ENCODE peak calls at places on chromosomes 7 and 10, in four cellular contexts. F is GM12891, N is GM12878, K is K562. X is an unnamed sample.

GRCh38 chr10:74208081-74208480 is 57.1 kb downstream of the ADK start:
- DNase-seq in F (no peak), N (no peak), K (no peak), X (no peak)

GRCh38 chr10:120456626-120457430 is at the start of gene PLPP4:
- DNase-seq in F (peak; percentile 38), N (no peak), K (peak; percentile 27), X (no peak)

GRCh38 chr10:53130337-53130736 is 357.8 kb upstream of the MBL2 start:
- DNase-seq in F (no peak), N (no peak), K (no peak), X (no peak)

GRCh38 chr7:33108591-33108930 is 643 bp downstream of the RP9 start:
- DNase-seq in F (no peak), N (no peak), K (no peak), X (peak; percentile 22)

GRCh38 chr10:93071674-93072224 is 1.9 kb upstream of the CYP26A1 start:
- DNase-seq in F (no peak), N (no peak), K (peak; percentile 89), X (no peak)

GRCh38 chr7:121530251-121531174 is 134.4 kb upstream of the FAM3C start:
- DNase-seq in F (peak; percentile 16), N (peak; percentile 99), K (no peak), X (no peak)

GRCh38 chr10:77333610-77334340 is 303.8 kb downstream of the KCNMA1 start:
- DNase-seq in F (no peak), N (no peak), K (no peak), X (no peak)

GRCh38 chr10:8776926-8777625 is 722.6 kb downstream of the GATA3 start:
- DNase-seq in F (no peak), N (no peak), K (no peak), X (no peak)

GRCh38 chr7:122485841-122486240 is 181.3 kb upstream of the FEZF1 start:
- DNase-seq in F (no peak), N (no peak), K (no peak), X (no peak)

GRCh38 chr10:70985824-70986336 is 97.5 kb upstream of the PCBD1 start:
- DNase-seq in F (no peak), N (no peak), K (no peak), X (peak; percentile 11)

GRCh38 chr7:142445019-142445686 is 187.3 kb upstream of the PRSS58 start:
- DNase-seq in F (no peak), N (no peak), K (no peak), X (no peak)

GRCh38 chr10:103353281-103353680 is 2.3 kb upstream of the PCGF6 start:
- DNase-seq in F (no peak), N (no peak), K (no peak), X (no peak)

GRCh38 chr10:99484626-99485581 is 47.8 kb upstream of the NKX2-3 start:
- DNase-seq in F (no peak), N (no peak), K (peak; percentile 24), X (no peak)

GRCh38 chr7:93877742-93878141 is 12.8 kb downstream of the TFPI2 start:
- DNase-seq in F (no peak), N (no peak), K (no peak), X (no peak)

GRCh38 chr10:70893227-70894006 is 5.1 kb upstream of the PCBD1 start:
- DNase-seq in F (no peak), N (no peak), K (no peak), X (no peak)

GRCh38 chr7:12730523-12730922 is 43.1 kb downstream of the ARL4A start:
- DNase-seq in F (no peak), N (no peak), K (no peak), X (no peak)

GRCh38 chr10:62492012-62492869 is 118.1 kb downstream of the ZNF365 start:
- DNase-seq in F (no peak), N (peak; percentile 25), K (no peak), X (peak; percentile 80)

GRCh38 chr10:133357293-133358151 is at the start of gene FUOM:
- DNase-seq in F (peak; percentile 98), N (no peak), K (peak; percentile 88), X (peak; percentile 85)

GRCh38 chr7:134699871-134700270 is 53.2 kb downstream of the BPGM start:
- DNase-seq in F (no peak), N (no peak), K (no peak), X (no peak)

GRCh38 chr10:89367529-89367928 is 10.3 kb upstream of the IFIT1B start:
- DNase-seq in F (no peak), N (peak; percentile 92), K (no peak), X (no peak)

GRCh38 chr7:26704786-26705185 is 159.6 kb downstream of the SKAP2 start:
- DNase-seq in F (no peak), N (no peak), K (no peak), X (no peak)

GRCh38 chr7:111074071-111074771 is 16.7 kb upstream of the LRRN3 start:
- DNase-seq in F (no peak), N (no peak), K (no peak), X (no peak)

GRCh38 chr10:56370217-56371113 is 9.4 kb upstream of the ZWINT start:
- DNase-seq in F (no peak), N (no peak), K (no peak), X (peak; percentile 25)

GRCh38 chr10:106997721-106998120 is 166.8 kb downstream of the SORCS1 start:
- DNase-seq in F (no peak), N (no peak), K (no peak), X (peak; percentile 41)

GRCh38 chr7:42233166-42233565 is 3.8 kb downstream of the GLI3 start:
- DNase-seq in F (no peak), N (no peak), K (no peak), X (no peak)

GRCh38 chr10:3977761-3978160 is 192.8 kb upstream of the KLF6 start:
- DNase-seq in F (no peak), N (no peak), K (no peak), X (no peak)

GRCh38 chr10:34955391-34955790 is 134.8 kb downstream of the CUL2 start:
- DNase-seq in F (no peak), N (no peak), K (no peak), X (no peak)

GRCh38 chr7:26100940-26101339 is 51.1 kb upstream of the NFE2L3 start:
- DNase-seq in F (no peak), N (no peak), K (no peak), X (no peak)

GRCh38 chr7:30755384-30756154 is 3.6 kb downstream of the INMT start:
- DNase-seq in F (no peak), N (no peak), K (no peak), X (no peak)
- TF ChIP-seq SPI1 in F (no peak), N (no peak), K (no peak), X (no peak)

GRCh38 chr10:124134251-124134650 is 40.9 kb upstream of the CHST15 start:
- DNase-seq in F (no peak), N (no peak), K (no peak), X (no peak)

GRCh38 chr10:124142296-124142853 is 49.0 kb upstream of the CHST15 start:
- DNase-seq in F (no peak), N (no peak), K (no peak), X (no peak)

GRCh38 chr10:124142960-124143359 is 49.6 kb upstream of the CHST15 start:
- DNase-seq in F (no peak), N (no peak), K (no peak), X (no peak)

GRCh38 chr10:124138883-124139348 is 45.5 kb upstream of the CHST15 start:
- DNase-seq in F (no peak), N (no peak), K (no peak), X (no peak)

GRCh38 chr10:124138195-124138882 is 44.9 kb upstream of the CHST15 start:
- DNase-seq in F (no peak), N (no peak), K (no peak), X (no peak)
- TF ChIP-seq SPI1 in F (no peak), N (no peak), K (no peak), X (no peak)

DNA sequence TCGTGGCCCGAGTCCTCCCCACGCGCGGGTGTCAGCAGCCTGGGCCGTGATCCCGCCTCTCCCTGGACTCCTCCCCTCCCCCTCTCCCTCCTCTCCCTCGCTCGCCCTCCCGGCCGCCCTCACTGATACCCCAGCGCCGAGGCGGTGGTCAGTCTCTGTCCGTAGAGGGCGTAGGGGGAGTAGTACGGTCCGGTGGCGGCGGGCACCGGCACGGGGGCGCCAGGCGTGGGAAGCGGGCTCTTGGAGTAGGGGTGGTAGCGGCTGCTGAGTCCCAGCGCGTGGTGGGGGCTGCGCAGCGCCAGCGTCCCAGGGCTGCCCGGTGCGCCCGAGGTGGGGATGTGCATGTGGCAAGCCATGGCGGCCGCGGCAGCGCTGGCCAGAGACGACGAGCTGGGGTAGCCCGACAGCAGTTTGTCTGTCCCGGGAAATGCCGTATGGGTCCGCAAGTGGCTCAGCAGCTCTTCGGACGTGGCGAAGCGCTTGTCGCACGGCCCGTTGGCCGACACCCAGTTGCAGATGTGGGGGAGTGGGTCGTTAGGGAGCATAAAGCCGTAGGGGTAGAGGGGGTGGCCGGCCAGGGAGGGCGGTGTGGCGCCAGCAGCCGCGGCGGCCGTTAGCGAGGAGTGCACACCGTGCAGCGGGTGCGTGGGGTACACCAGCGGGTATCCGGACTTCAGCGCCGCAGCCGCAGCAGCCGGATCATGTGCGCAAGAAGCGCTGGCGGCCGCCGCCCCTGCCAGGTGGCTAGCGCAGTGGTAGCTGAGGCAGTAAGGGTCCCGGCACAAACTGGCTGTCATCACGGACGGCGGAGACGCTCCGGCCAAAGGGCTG is 2.7 kb downstream of the ZNF503 start:
- DNase-seq in F (no peak), N (no peak), K (no peak), X (no peak)
- TF ChIP-seq SPI1 in F (no peak), N (no peak), K (no peak), X (no peak)

DNA sequence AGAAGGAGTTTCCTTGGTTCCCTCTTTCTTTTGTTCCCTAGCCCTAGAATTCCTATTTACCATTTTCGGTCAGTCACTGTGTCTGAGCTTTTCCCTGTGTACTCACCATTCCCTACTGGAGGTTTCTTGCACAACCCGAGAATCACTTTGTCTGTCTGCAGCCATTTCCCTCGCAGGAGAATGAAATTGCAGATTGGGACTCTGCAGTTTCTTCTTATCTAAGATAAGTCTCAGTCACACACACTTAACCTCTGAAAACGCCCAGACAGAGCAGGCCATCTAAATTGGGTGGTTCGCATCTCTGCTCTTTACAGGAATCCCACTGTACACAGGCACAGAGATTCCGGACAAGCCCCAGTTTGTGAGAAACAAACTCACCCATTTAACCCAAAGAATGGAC is 58.6 kb upstream of the CNTNAP2 start:
- DNase-seq in F (no peak), N (no peak), K (no peak), X (no peak)
- TF ChIP-seq SPI1 in F (no peak), N (no peak), K (no peak), X (no peak)

DNA sequence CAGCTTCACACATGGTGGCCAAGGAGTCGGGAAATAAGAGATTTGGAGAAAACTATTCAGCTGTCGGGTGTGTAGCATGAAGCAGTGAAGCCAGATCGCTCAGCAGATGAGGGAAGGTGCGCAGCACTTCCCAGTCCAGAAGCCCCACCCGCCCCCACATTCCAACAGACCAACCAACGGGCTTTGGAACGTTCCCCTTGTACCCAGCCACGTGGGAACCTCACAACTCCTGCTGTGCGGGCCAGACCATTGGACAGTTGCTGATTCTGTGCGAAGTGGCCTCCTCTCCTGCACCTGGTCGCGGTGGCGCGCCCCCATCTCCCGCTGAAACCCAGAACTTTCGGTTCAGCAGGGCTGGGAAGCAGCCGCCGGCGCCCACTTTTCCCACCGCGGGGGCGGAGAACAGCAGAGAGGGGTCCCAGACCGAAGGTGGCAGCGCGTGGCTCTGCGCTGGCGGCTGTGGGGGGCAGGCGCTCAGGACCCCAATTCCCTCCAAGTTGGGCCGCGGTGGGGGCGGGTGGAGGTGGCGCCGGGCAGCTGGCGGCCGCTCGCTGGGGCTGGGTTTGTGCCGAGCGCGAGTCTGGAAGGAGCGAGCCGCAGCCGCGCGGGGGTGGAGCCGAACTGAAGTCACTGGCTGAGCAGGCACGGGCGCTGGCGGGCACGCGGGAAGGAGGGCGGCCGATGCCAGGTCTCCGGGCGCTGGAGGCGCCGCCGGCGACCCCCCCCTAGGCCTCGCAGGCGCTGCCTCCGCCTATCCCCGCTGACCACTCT is 1301.5 kb upstream of the SORCS1 start:
- DNase-seq in F (no peak), N (no peak), K (no peak), X (peak; percentile 38)
- TF ChIP-seq SPI1 in F (no peak), N (no peak), K (no peak), X (no peak)

X was measured in HL-60.